ENCODE peak calls at places on chromosomes 12 and 14, in six cellular contexts. S, T, F, C, Y and K are unnamed samples.

GRCh38 chr14:60251877-60252276 is 2.9 kb downstream of the PPM1A start:
- DNase-seq in S (no peak), T (no peak), F (no peak), C (no peak), Y (no peak), K (no peak)

GRCh38 chr12:105915997-105916697 is 222.6 kb downstream of the NUAK1 start:
- DNase-seq in S (no peak), T (no peak), F (no peak), C (no peak), Y (no peak), K (no peak)

GRCh38 chr14:94614802-94615201 is 2.6 kb downstream of the SERPINA3 start:
- DNase-seq in S (no peak), T (no peak), F (no peak), C (peak; percentile 42), Y (no peak), K (no peak)

GRCh38 chr12:62714409-62715075 is 220.4 kb downstream of the PPM1H start:
- DNase-seq in S (no peak), T (no peak), F (peak; percentile 40), C (no peak), Y (no peak), K (no peak)

GRCh38 chr12:51419473-51420228 is 5.0 kb upstream of the SLC4A8 start:
- DNase-seq in S (no peak), T (no peak), F (no peak), C (no peak), Y (peak; percentile 28), K (no peak)

GRCh38 chr12:94649349-94650142 is 811 bp downstream of the TMCC3 start:
- DNase-seq in S (peak; percentile 67), T (peak; percentile 24), F (no peak), C (peak; percentile 87), Y (peak; percentile 40), K (no peak)

GRCh38 chr12:108375986-108376663 is 37.0 kb upstream of the CMKLR1 start:
- DNase-seq in S (no peak), T (no peak), F (no peak), C (no peak), Y (no peak), K (no peak)

GRCh38 chr14:80446356-80446755 is 235.1 kb upstream of the DIO2 start:
- DNase-seq in S (no peak), T (no peak), F (no peak), C (no peak), Y (no peak), K (no peak)

GRCh38 chr12:57771271-57771872 is 533 bp downstream of the METTL1 start:
- DNase-seq in S (peak; percentile 93), T (peak; percentile 89), F (peak; percentile 65), C (peak; percentile 89), Y (peak; percentile 90), K (peak; percentile 80)

GRCh38 chr12:71871116-71871515 is 31.6 kb downstream of the TBC1D15 start:
- DNase-seq in S (no peak), T (no peak), F (no peak), C (no peak), Y (peak; percentile 31), K (no peak)

GRCh38 chr12:8687846-8688601 is 9.8 kb upstream of the RIMKLB start:
- DNase-seq in S (peak; percentile 81), T (peak; percentile 11), F (no peak), C (no peak), Y (peak; percentile 11), K (peak; percentile 71)
- H3K4me3 ChIP-seq in S (no peak overlapping the region), T (no peak overlapping the region), F (no peak overlapping the region), C (no peak overlapping the region), Y (no peak overlapping the region), K (no peak overlapping the region)

GRCh38 chr12:123723011-123723410 is 10.9 kb downstream of the ATP6V0A2 start:
- DNase-seq in S (no peak), T (no peak), F (no peak), C (no peak), Y (no peak), K (no peak)

GRCh38 chr12:123726244-123726643 is 14.1 kb downstream of the ATP6V0A2 start:
- DNase-seq in S (no peak), T (no peak), F (no peak), C (no peak), Y (no peak), K (no peak)

GRCh38 chr12:123726962-123727361 is 14.8 kb downstream of the ATP6V0A2 start:
- DNase-seq in S (no peak), T (no peak), F (no peak), C (no peak), Y (no peak), K (no peak)

GRCh38 chr12:123721245-123721644 is 9.1 kb downstream of the ATP6V0A2 start:
- DNase-seq in S (no peak), T (no peak), F (no peak), C (no peak), Y (no peak), K (no peak)

GRCh38 chr12:123723765-123724164 is 11.6 kb downstream of the ATP6V0A2 start:
- DNase-seq in S (no peak), T (peak; percentile 44), F (no peak), C (no peak), Y (no peak), K (no peak)
- H3K4me3 ChIP-seq in S (no peak overlapping the region), T (no peak overlapping the region), F (no peak overlapping the region), C (no peak overlapping the region), Y (no peak overlapping the region), K (no peak overlapping the region)

GRCh38 chr12:42590324-42590934 is 883 bp upstream of the PRICKLE1 start:
- DNase-seq in S (peak; percentile 30), T (peak; percentile 4), F (no peak), C (no peak), Y (peak; percentile 50), K (no peak)
- H3K4me3 ChIP-seq in S (peak overlapping the region; percentile 22), T (no peak overlapping the region), F (peak overlapping the region; percentile 90), C (peak overlapping the region; percentile 57), Y (peak overlapping the region; percentile 80), K (peak overlapping the region; percentile 89)

GRCh38 chr14:56118611-56119181 is 485 bp downstream of the PELI2 start:
- DNase-seq in S (peak; percentile 44), T (peak; percentile 7), F (no peak), C (peak; percentile 62), Y (no peak), K (no peak)

GRCh38 chr14:56119221-56119967 is 1.2 kb downstream of the PELI2 start:
- DNase-seq in S (peak; percentile 61), T (peak; percentile 12), F (no peak), C (no peak), Y (no peak), K (peak; percentile 27)

GRCh38 chr14:56121786-56122185 is 3.6 kb downstream of the PELI2 start:
- DNase-seq in S (no peak), T (no peak), F (no peak), C (no peak), Y (no peak), K (no peak)

GRCh38 chr14:56122306-56122705 is 4.1 kb downstream of the PELI2 start:
- DNase-seq in S (no peak), T (no peak), F (no peak), C (no peak), Y (no peak), K (no peak)

DNA sequence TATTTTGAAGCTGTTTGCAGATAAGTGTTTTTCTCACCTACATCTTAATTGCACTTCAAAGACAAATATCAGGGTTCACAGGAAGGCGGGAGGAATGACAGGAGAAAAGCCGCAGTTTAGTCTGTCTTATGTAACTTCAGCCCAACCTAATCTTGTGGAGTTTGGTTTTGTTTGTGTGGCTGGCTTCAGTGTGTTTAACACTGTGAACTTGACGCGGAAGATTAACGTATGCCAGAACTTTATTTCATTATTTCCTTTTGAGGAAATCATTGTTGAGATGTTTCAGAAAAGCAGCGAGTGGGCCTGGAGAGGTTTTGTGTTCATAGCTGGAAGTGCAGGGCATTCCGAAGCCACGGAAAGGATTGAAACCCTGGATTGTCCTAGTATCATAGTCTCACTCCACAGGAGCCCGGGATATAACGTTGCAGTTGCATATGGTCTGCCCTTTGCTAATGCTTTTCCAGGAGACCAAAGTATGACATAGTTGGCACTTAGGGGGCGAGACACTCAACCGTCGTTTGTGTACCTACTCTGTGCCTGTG is 2.0 kb downstream of the PELI2 start:
- DNase-seq in S (peak; percentile 29), T (no peak), F (no peak), C (no peak), Y (no peak), K (no peak)
- H3K4me3 ChIP-seq in S (peak overlapping the region; percentile 64), T (peak overlapping the region; percentile 64), F (peak overlapping the region; percentile 90), C (peak overlapping the region; percentile 77), Y (no peak overlapping the region), K (no peak overlapping the region)